ENCODE peak calls at places on chromosomes 13 and 19, in six cellular contexts. One of them, this sample, is unnamed.

GRCh38 chr13:73677041-73677589 is 457.1 kb downstream of the KLF12 start:
- DNase-seq in fibroblast of lung: peak; percentile 78
- DNase-seq in HCT116: no peak
- DNase-seq in mammary epithelial cell: peak; percentile 95
- DNase-seq in neural progenitor cell: no peak
- DNase-seq in DND-41: no peak
- DNase-seq in this sample: peak; percentile 71

GRCh38 chr13:28792992-28793391 is 27.1 kb upstream of the MTUS2 start:
- DNase-seq in fibroblast of lung: peak; percentile 68
- DNase-seq in HCT116: no peak
- DNase-seq in mammary epithelial cell: peak; percentile 6
- DNase-seq in neural progenitor cell: no peak
- DNase-seq in DND-41: no peak
- DNase-seq in this sample: no peak

GRCh38 chr19:57708641-57709354 is at the start of gene ZNF154:
- DNase-seq in fibroblast of lung: peak; percentile 79
- DNase-seq in HCT116: no peak
- DNase-seq in mammary epithelial cell: no peak
- DNase-seq in neural progenitor cell: peak; percentile 94
- DNase-seq in DND-41: peak; percentile 44
- DNase-seq in this sample: no peak

GRCh38 chr19:11322269-11323024 is 17.0 kb downstream of the RAB3D start:
- DNase-seq in fibroblast of lung: no peak
- DNase-seq in HCT116: no peak
- DNase-seq in mammary epithelial cell: no peak
- DNase-seq in neural progenitor cell: no peak
- DNase-seq in DND-41: peak; percentile 45
- DNase-seq in this sample: no peak

GRCh38 chr19:47619763-47620162 is 10.8 kb downstream of the BICRA start:
- DNase-seq in fibroblast of lung: peak; percentile 74
- DNase-seq in HCT116: no peak
- DNase-seq in mammary epithelial cell: no peak
- DNase-seq in neural progenitor cell: peak; percentile 22
- DNase-seq in DND-41: no peak
- DNase-seq in this sample: no peak

GRCh38 chr19:42078058-42078457 is 2.1 kb downstream of the ZNF574 start:
- DNase-seq in fibroblast of lung: no peak
- DNase-seq in HCT116: no peak
- DNase-seq in mammary epithelial cell: no peak
- DNase-seq in neural progenitor cell: no peak
- DNase-seq in DND-41: no peak
- DNase-seq in this sample: no peak

GRCh38 chr13:72726721-72727416 is 560 bp downstream of the MZT1 start:
- DNase-seq in fibroblast of lung: peak; percentile 24
- DNase-seq in HCT116: peak; percentile 2
- DNase-seq in mammary epithelial cell: peak; percentile 4
- DNase-seq in neural progenitor cell: peak; percentile 79
- DNase-seq in DND-41: peak; percentile 67
- DNase-seq in this sample: peak; percentile 6

GRCh38 chr19:4067396-4068057 is 828 bp upstream of the ZBTB7A start:
- DNase-seq in fibroblast of lung: no peak
- DNase-seq in HCT116: no peak
- DNase-seq in mammary epithelial cell: no peak
- DNase-seq in neural progenitor cell: peak; percentile 64
- DNase-seq in DND-41: no peak
- DNase-seq in this sample: no peak

GRCh38 chr19:35596366-35596999 is 10.5 kb downstream of the PMIS2 start:
- DNase-seq in fibroblast of lung: no peak
- DNase-seq in HCT116: no peak
- DNase-seq in mammary epithelial cell: no peak
- DNase-seq in neural progenitor cell: no peak
- DNase-seq in DND-41: peak; percentile 25
- DNase-seq in this sample: no peak

GRCh38 chr13:26867451-26868067 is 107.0 kb upstream of the GPR12 start:
- DNase-seq in fibroblast of lung: peak; percentile 17
- DNase-seq in HCT116: no peak
- DNase-seq in mammary epithelial cell: peak; percentile 14
- DNase-seq in neural progenitor cell: peak; percentile 46
- DNase-seq in DND-41: peak; percentile 62
- DNase-seq in this sample: peak; percentile 38

GRCh38 chr13:73000027-73000674 is 58.7 kb upstream of the KLF5 start:
- DNase-seq in fibroblast of lung: peak; percentile 73
- DNase-seq in HCT116: peak; percentile 26
- DNase-seq in mammary epithelial cell: peak; percentile 56
- DNase-seq in neural progenitor cell: no peak
- DNase-seq in DND-41: no peak
- DNase-seq in this sample: peak; percentile 19

GRCh38 chr19:14106840-14107239 is 10.7 kb downstream of the PRKACA start:
- DNase-seq in fibroblast of lung: no peak
- DNase-seq in HCT116: no peak
- DNase-seq in mammary epithelial cell: no peak
- DNase-seq in neural progenitor cell: no peak
- DNase-seq in DND-41: no peak
- DNase-seq in this sample: no peak

GRCh38 chr19:12628040-12629022 is 17.6 kb downstream of the ZNF791 start:
- DNase-seq in fibroblast of lung: peak; percentile 40
- DNase-seq in HCT116: no peak
- DNase-seq in mammary epithelial cell: peak; percentile 20
- DNase-seq in neural progenitor cell: no peak
- DNase-seq in DND-41: no peak
- DNase-seq in this sample: no peak

GRCh38 chr19:43781630-43782310 is 997 bp upstream of the KCNN4 start:
- DNase-seq in fibroblast of lung: no peak
- DNase-seq in HCT116: no peak
- DNase-seq in mammary epithelial cell: peak; percentile 46
- DNase-seq in neural progenitor cell: no peak
- DNase-seq in DND-41: no peak
- DNase-seq in this sample: peak; percentile 32

GRCh38 chr19:39828634-39829032 is 5.3 kb downstream of the DYRK1B start:
- DNase-seq in fibroblast of lung: no peak
- DNase-seq in HCT116: no peak
- DNase-seq in mammary epithelial cell: no peak
- DNase-seq in neural progenitor cell: no peak
- DNase-seq in DND-41: no peak
- DNase-seq in this sample: no peak

GRCh38 chr19:6064016-6064702 is 46.1 kb downstream of the RFX2 start:
- DNase-seq in fibroblast of lung: peak; percentile 32
- DNase-seq in HCT116: no peak
- DNase-seq in mammary epithelial cell: peak; percentile 42
- DNase-seq in neural progenitor cell: no peak
- DNase-seq in DND-41: no peak
- DNase-seq in this sample: peak; percentile 96

GRCh38 chr13:41541142-41541938 is 84.0 kb downstream of the RGCC start:
- DNase-seq in fibroblast of lung: no peak
- DNase-seq in HCT116: no peak
- DNase-seq in mammary epithelial cell: no peak
- DNase-seq in neural progenitor cell: no peak
- DNase-seq in DND-41: no peak
- DNase-seq in this sample: no peak

GRCh38 chr13:30331331-30331771 is 24.0 kb upstream of the KATNAL1 start:
- DNase-seq in fibroblast of lung: no peak
- DNase-seq in HCT116: no peak
- DNase-seq in mammary epithelial cell: no peak
- DNase-seq in neural progenitor cell: no peak
- DNase-seq in DND-41: no peak
- DNase-seq in this sample: no peak

GRCh38 chr13:111917901-111918300 is 149.0 kb upstream of the SOX1 start:
- DNase-seq in fibroblast of lung: no peak
- DNase-seq in HCT116: no peak
- DNase-seq in mammary epithelial cell: no peak
- DNase-seq in neural progenitor cell: no peak
- DNase-seq in DND-41: no peak
- DNase-seq in this sample: no peak

GRCh38 chr13:111947876-111948275 is 119.1 kb upstream of the SOX1 start:
- DNase-seq in fibroblast of lung: no peak
- DNase-seq in HCT116: no peak
- DNase-seq in mammary epithelial cell: no peak
- DNase-seq in neural progenitor cell: no peak
- DNase-seq in DND-41: no peak
- DNase-seq in this sample: no peak

GRCh38 chr19:2867025-2867991 is at the start of gene ZNF556:
- DNase-seq in fibroblast of lung: no peak
- DNase-seq in HCT116: peak; percentile 16
- DNase-seq in mammary epithelial cell: no peak
- DNase-seq in neural progenitor cell: no peak
- DNase-seq in DND-41: peak; percentile 32
- DNase-seq in this sample: peak; percentile 25

GRCh38 chr19:42306646-42307045 is 4.2 kb upstream of the PAFAH1B3 start:
- DNase-seq in fibroblast of lung: no peak
- DNase-seq in HCT116: no peak
- DNase-seq in mammary epithelial cell: no peak
- DNase-seq in neural progenitor cell: no peak
- DNase-seq in DND-41: no peak
- DNase-seq in this sample: no peak

GRCh38 chr13:31631071-31631470 is 108.3 kb upstream of the RXFP2 start:
- DNase-seq in fibroblast of lung: peak; percentile 18
- DNase-seq in HCT116: no peak
- DNase-seq in mammary epithelial cell: no peak
- DNase-seq in neural progenitor cell: no peak
- DNase-seq in DND-41: no peak
- DNase-seq in this sample: no peak

GRCh38 chr13:113324336-113324882 is 27.4 kb downstream of the LAMP1 start:
- DNase-seq in fibroblast of lung: no peak
- DNase-seq in HCT116: no peak
- DNase-seq in mammary epithelial cell: no peak
- DNase-seq in neural progenitor cell: no peak
- DNase-seq in DND-41: no peak
- DNase-seq in this sample: no peak

GRCh38 chr19:43784981-43785808 is 4.4 kb upstream of the KCNN4 start:
- DNase-seq in fibroblast of lung: peak; percentile 60
- DNase-seq in HCT116: peak; percentile 79
- DNase-seq in mammary epithelial cell: peak; percentile 67
- DNase-seq in neural progenitor cell: peak; percentile 86
- DNase-seq in DND-41: peak; percentile 67
- DNase-seq in this sample: peak; percentile 84

GRCh38 chr19:2135474-2136402 is 15.6 kb downstream of the AP3D1 start:
- DNase-seq in fibroblast of lung: no peak
- DNase-seq in HCT116: no peak
- DNase-seq in mammary epithelial cell: no peak
- DNase-seq in neural progenitor cell: no peak
- DNase-seq in DND-41: no peak
- DNase-seq in this sample: no peak

DNA sequence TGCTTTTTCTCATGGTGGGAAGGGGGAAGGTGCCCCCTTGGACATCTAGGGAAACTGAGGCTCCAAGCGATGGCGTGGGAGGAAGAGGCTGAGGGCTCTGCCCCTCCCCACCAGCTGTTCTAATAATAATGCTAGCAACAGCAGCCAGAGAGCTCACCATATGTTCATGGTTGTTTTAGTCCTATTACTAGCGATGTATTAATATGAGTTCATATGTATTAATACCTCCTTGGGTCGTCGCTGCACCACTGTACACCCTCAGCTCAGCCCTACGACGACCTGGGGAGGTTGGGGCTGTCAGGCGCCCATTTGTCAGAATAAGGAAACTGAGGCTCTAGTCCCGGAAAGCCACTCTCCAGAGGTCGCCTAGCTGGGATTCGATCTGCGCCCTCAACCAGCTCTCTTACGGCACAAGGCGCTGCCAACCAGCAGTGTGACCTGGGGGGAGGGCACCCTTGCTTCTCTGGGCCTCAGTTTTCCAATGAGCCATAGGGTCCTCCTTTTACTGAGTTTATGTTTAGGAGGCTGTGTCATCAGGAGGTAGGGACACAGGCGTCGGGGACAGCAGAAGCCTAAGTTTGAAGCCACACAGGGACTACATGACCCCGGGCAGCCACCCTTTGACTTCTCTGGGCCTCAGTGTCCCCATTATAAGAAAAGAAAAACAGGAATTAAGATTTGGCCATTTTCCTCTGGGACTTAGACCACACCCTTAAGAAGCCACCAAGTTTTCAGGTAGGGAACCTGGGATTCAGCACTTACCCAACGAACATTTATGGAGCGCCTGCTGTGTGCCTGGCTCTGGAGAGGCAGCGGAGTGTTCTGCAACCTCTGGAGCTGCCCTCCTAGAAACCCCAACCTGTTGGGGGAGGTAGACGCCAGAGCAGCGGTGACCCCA is 664 bp downstream of the MAST3 start:
- DNase-seq in fibroblast of lung: no peak
- DNase-seq in HCT116: no peak
- DNase-seq in mammary epithelial cell: no peak
- DNase-seq in neural progenitor cell: no peak
- DNase-seq in DND-41: no peak
- DNase-seq in this sample: no peak
- TF ChIP-seq EZH2 in fibroblast of lung: no peak
- TF ChIP-seq EZH2 in HCT116: no peak
- TF ChIP-seq EZH2 in mammary epithelial cell: no peak
- TF ChIP-seq EZH2 in neural progenitor cell: peak; percentile 32
- TF ChIP-seq EZH2 in DND-41: no peak
- TF ChIP-seq EZH2 in this sample: no peak

GRCh38 chr13:37598572-37598971 is at the start of gene POSTN:
- DNase-seq in fibroblast of lung: peak; percentile 71
- DNase-seq in HCT116: no peak
- DNase-seq in mammary epithelial cell: no peak
- DNase-seq in neural progenitor cell: no peak
- DNase-seq in DND-41: no peak
- DNase-seq in this sample: no peak
- H3K4me2 ChIP-seq in fibroblast of lung: peak within 1 kb of the TSS; percentile 69
- H3K4me2 ChIP-seq in HCT116: no peak within 1 kb of the TSS
- H3K4me2 ChIP-seq in mammary epithelial cell: peak within 1 kb of the TSS; percentile 47
- H3K4me2 ChIP-seq in neural progenitor cell: no peak within 1 kb of the TSS
- H3K4me2 ChIP-seq in DND-41: no peak within 1 kb of the TSS
- H3K4me2 ChIP-seq in this sample: no peak within 1 kb of the TSS

GRCh38 chr19:49135686-49136085 is 16.3 kb downstream of the PPFIA3 start:
- DNase-seq in fibroblast of lung: no peak
- DNase-seq in HCT116: no peak
- DNase-seq in mammary epithelial cell: no peak
- DNase-seq in neural progenitor cell: no peak
- DNase-seq in DND-41: no peak
- DNase-seq in this sample: no peak
- TF ChIP-seq EZH2 in fibroblast of lung: no peak
- TF ChIP-seq EZH2 in HCT116: no peak
- TF ChIP-seq EZH2 in mammary epithelial cell: no peak
- TF ChIP-seq EZH2 in neural progenitor cell: no peak
- TF ChIP-seq EZH2 in DND-41: no peak
- TF ChIP-seq EZH2 in this sample: no peak

DNA sequence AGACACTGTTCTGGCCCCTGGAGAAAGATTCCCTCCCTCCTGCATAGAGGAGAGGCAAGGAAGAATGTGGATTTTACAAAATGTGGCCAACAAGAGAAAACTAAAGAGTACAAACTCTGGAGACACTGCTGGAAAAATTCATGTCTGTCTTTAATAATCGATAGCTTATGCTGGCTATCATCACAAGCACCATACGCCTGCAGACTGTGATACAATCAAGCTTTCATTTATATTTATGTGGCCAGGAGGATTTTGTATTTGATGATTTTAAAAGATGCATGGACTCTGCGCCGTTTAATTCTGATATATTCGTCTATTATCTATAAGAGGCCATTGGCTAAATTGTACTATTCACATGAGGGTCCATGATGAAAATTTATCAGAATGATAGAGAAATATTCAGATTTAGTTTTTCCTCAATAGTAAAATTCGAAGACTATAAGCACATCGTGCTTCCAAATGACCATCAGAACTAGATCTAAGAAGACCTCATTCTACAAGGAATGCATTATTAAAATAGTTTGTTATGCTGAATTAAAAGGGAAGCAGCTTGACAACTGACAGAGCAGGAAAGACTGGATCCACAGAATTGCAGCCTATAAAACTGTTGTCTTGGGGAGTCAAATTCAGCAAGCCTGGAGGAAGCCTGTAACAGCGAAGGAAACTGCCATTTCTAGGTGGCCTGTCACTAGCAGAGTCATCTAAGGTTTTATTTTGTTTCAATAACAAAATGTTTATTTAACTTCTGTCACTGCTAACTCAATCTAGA is 578.6 kb downstream of the DIAPH3 start:
- DNase-seq in fibroblast of lung: no peak
- DNase-seq in HCT116: no peak
- DNase-seq in mammary epithelial cell: no peak
- DNase-seq in neural progenitor cell: no peak
- DNase-seq in DND-41: no peak
- DNase-seq in this sample: peak; percentile 20
- H3K4me2 ChIP-seq in fibroblast of lung: no peak overlapping the region
- H3K4me2 ChIP-seq in HCT116: no peak overlapping the region
- H3K4me2 ChIP-seq in mammary epithelial cell: no peak overlapping the region
- H3K4me2 ChIP-seq in neural progenitor cell: no peak overlapping the region
- H3K4me2 ChIP-seq in DND-41: no peak overlapping the region
- H3K4me2 ChIP-seq in this sample: no peak overlapping the region